ENCODE peak calls at places on chromosomes 4 and X, in five cellular contexts. G is SW480, C is ascending aorta, Q is anterior cingulate cortex, Z is IMR-90. T is an unnamed sample.

GRCh38 chr4:76654796-76655195 is 219.8 kb downstream of the SHROOM3 start:
- DNase-seq in G (no peak), C (no peak), Q (no peak), Z (peak), T (no peak)

GRCh38 chr4:8334786-8335460 is 65.4 kb downstream of the HTRA3 start:
- DNase-seq in G (no peak), C (peak), Q (no peak), Z (no peak), T (no peak)

GRCh38 chr4:77264826-77265225 is 107.8 kb downstream of the CCNG2 start:
- DNase-seq in G (no peak), C (no peak), Q (no peak), Z (no peak), T (no peak)

GRCh38 chr4:6732441-6733357 is 16.7 kb downstream of the BLOC1S4 start:
- DNase-seq in G (peak), C (peak), Q (peak), Z (peak), T (no peak)

GRCh38 chrX:55008571-55009358 is 8.6 kb downstream of the APEX2 start:
- DNase-seq in G (peak), C (no peak), Q (no peak), Z (peak), T (no peak)

GRCh38 chr4:95106408-95106928 is 348.7 kb downstream of the BMPR1B start:
- DNase-seq in G (no peak), C (no peak), Q (no peak), Z (peak), T (no peak)

GRCh38 chr4:38787693-38788092 is 4.9 kb upstream of the TLR10 start:
- DNase-seq in G (no peak), C (no peak), Q (no peak), Z (no peak), T (no peak)

GRCh38 chrX:16702700-16703599 is 9.5 kb downstream of the CTPS2 start:
- DNase-seq in G (no peak), C (no peak), Q (no peak), Z (no peak), T (no peak)

GRCh38 chr4:38663801-38664703 is at the start of gene KLF3:
- DNase-seq in G (peak), C (peak), Q (peak), Z (peak), T (peak)

GRCh38 chr4:6953751-6954380 is 44.2 kb downstream of the TBC1D14 start:
- DNase-seq in G (peak), C (peak), Q (no peak), Z (peak), T (no peak)

GRCh38 chr4:7928711-7929505 is 10.8 kb downstream of the AFAP1 start:
- DNase-seq in G (peak), C (no peak), Q (peak), Z (no peak), T (no peak)

GRCh38 chr4:67452100-67452887 is 93.0 kb downstream of the CENPC start:
- DNase-seq in G (no peak), C (no peak), Q (no peak), Z (peak), T (no peak)

GRCh38 chrX:100895365-100896075 is 21.4 kb upstream of the NOX1 start:
- DNase-seq in G (peak), C (no peak), Q (no peak), Z (peak), T (peak)

GRCh38 chrX:148382983-148383382 is 117.4 kb upstream of the AFF2 start:
- DNase-seq in G (no peak), C (no peak), Q (no peak), Z (no peak), T (no peak)

GRCh38 chrX:101191217-101191750 is 28.3 kb upstream of the DRP2 start:
- DNase-seq in G (no peak), C (no peak), Q (no peak), Z (no peak), T (no peak)

GRCh38 chrX:16708016-16708415 is 4.5 kb downstream of the CTPS2 start:
- DNase-seq in G (no peak), C (no peak), Q (no peak), Z (no peak), T (no peak)

GRCh38 chr4:8580321-8581093 is at the start of gene GPR78:
- DNase-seq in G (no peak), C (no peak), Q (no peak), Z (peak), T (no peak)

GRCh38 chrX:131067216-131067615 is 9.1 kb downstream of the ARHGAP36 start:
- DNase-seq in G (no peak), C (no peak), Q (no peak), Z (no peak), T (no peak)

GRCh38 chr4:26406346-26406975 is 83.8 kb downstream of the CCKAR start:
- DNase-seq in G (no peak), C (no peak), Q (no peak), Z (peak), T (no peak)

T was measured in NCI-H446.